ENCODE peak calls at places on chromosomes 7 and 10, in seven cellular contexts. D is activated naive CD8-positive, alpha-beta T cell treated with anti-CD3 and anti-CD28 coated beads, Interleukin-2, amount 50 U/mL, for 24 hours; E is germinal center; L is C1 segment of cervical spinal cord; I is stimulated activated CD4-positive, alpha-beta T cell treated with anti-CD3 and anti-CD28 coated beads, TNF-alpha, amount 100 ng/mL, for 1 hour; R is activated CD4-positive, alpha-beta T cell treated with anti-CD3 and anti-CD28 coated beads for 48 hours; P is iris pigment epithelial cell. K is an unnamed sample.

GRCh38 chr7:94252971-94253370 is 141.7 kb upstream of the COL1A2 start:
- DNase-seq in P (no peak), R (no peak), D (no peak), I (no peak), E (no peak), L (no peak), K (no peak)

GRCh38 chr7:157807510-157807909 is 470.7 kb downstream of the DNAJB6 start:
- DNase-seq in D (no peak), L (no peak), E (no peak), R (no peak), I (no peak), P (peak), K (no peak)

GRCh38 chr7:104971290-104972071 is 42.5 kb upstream of the KMT2E start:
- DNase-seq in I (no peak), E (no peak), R (no peak), D (no peak), P (no peak), L (peak), K (no peak)

GRCh38 chr7:22896917-22897316 is 74.3 kb upstream of the TOMM7 start:
- DNase-seq in R (no peak), I (no peak), E (no peak), L (no peak), P (no peak), D (no peak), K (no peak)

GRCh38 chr10:91689731-91690168 is 56.9 kb upstream of the PPP1R3C start:
- DNase-seq in D (no peak), R (no peak), E (no peak), I (no peak), L (no peak), P (peak), K (peak)

GRCh38 chr10:89144836-89145235 is 62.3 kb downstream of the CH25H start:
- DNase-seq in E (no peak), R (no peak), P (no peak), I (no peak), L (no peak), D (no peak), K (no peak)

GRCh38 chr7:121397346-121397745 is 1.2 kb upstream of the FAM3C start:
- DNase-seq in P (no peak), R (no peak), L (no peak), D (no peak), E (no peak), I (no peak), K (no peak)

GRCh38 chr7:141158562-141158961 is 84.7 kb downstream of the TMEM178B start:
- DNase-seq in E (no peak), D (no peak), I (no peak), P (peak), L (no peak), R (no peak), K (peak)

GRCh38 chr10:77070892-77071595 is 566.6 kb downstream of the KCNMA1 start:
- DNase-seq in R (no peak), L (no peak), P (no peak), D (no peak), E (no peak), I (no peak), K (no peak)

GRCh38 chr7:169165-169853 is 23.1 kb upstream of the FAM20C start:
- DNase-seq in L (no peak), E (no peak), P (no peak), I (no peak), R (no peak), D (no peak), K (no peak)